ENCODE peak calls at places on chromosomes 16 and 17, in six cellular contexts. N is RWPE1; Q is CD4-positive, alpha-beta T cell; L is caudate nucleus; J is CD8-positive, alpha-beta T cell; X is right cardiac atrium. Z is an unnamed sample.

GRCh38 chr17:57482657-57483056 is 226.3 kb downstream of the MSI2 start:
- DNase-seq in N (no peak), J (no peak), Q (no peak), L (no peak), X (no peak), Z (no peak)

GRCh38 chr17:33328129-33328528 is 35.0 kb upstream of the ASIC2 start:
- DNase-seq in J (no peak), L (no peak), Q (no peak), N (peak; percentile 20), X (no peak), Z (no peak)

GRCh38 chr17:54902611-54903010 is 2.0 kb downstream of the TOM1L1 start:
- DNase-seq in X (no peak), N (no peak), L (no peak), Q (no peak), J (no peak), Z (no peak)

GRCh38 chr17:35449371-35449931 is 885 bp upstream of the SLFN13 start:
- DNase-seq in X (peak; percentile 55), Q (no peak), N (no peak), J (no peak), L (no peak), Z (no peak)

GRCh38 chr16:11410382-11411058 is 65.3 kb downstream of the RMI2 start:
- DNase-seq in L (no peak), J (no peak), N (no peak), X (peak; percentile 65), Q (no peak), Z (no peak)

GRCh38 chr17:61444075-61444474 is 8.1 kb upstream of the TBX4 start:
- DNase-seq in J (no peak), N (no peak), L (no peak), X (no peak), Q (no peak), Z (no peak)

GRCh38 chr17:29292071-29292991 is 1.6 kb downstream of the NUFIP2 start:
- DNase-seq in N (peak; percentile 47), X (peak; percentile 86), J (peak; percentile 56), L (peak; percentile 56), Q (peak; percentile 48), Z (no peak)

GRCh38 chr17:6239237-6239798 is 169.1 kb downstream of the WSCD1 start:
- DNase-seq in J (no peak), Q (no peak), N (peak; percentile 51), X (no peak), L (no peak), Z (no peak)

GRCh38 chr17:66331038-66331816 is 28.8 kb downstream of the PRKCA start:
- DNase-seq in Q (peak; percentile 12), L (no peak), N (no peak), J (peak; percentile 7), X (no peak), Z (no peak)

GRCh38 chr16:27327586-27327915 is 13.8 kb downstream of the IL4R start:
- DNase-seq in X (no peak), L (no peak), J (no peak), N (no peak), Q (no peak), Z (no peak)

GRCh38 chr16:69917739-69918138 is 33.4 kb upstream of the CLEC18A start:
- DNase-seq in Q (no peak), X (peak; percentile 68), N (peak; percentile 87), L (no peak), J (no peak), Z (no peak)

GRCh38 chr17:15469260-15469659 is 1.8 kb upstream of the CDRT4 start:
- DNase-seq in N (no peak), L (no peak), J (no peak), X (peak; percentile 70), Q (no peak), Z (no peak)

GRCh38 chr17:29363716-29364115 is 26.4 kb upstream of the TAOK1 start:
- DNase-seq in N (no peak), X (no peak), L (no peak), J (no peak), Q (no peak), Z (no peak)

GRCh38 chr17:81731271-81731670 is 19.2 kb downstream of the SLC25A10 start:
- DNase-seq in X (no peak), L (no peak), J (no peak), Q (no peak), N (no peak), Z (no peak)

GRCh38 chr17:59330314-59330942 is 1.0 kb upstream of the YPEL2 start:
- DNase-seq in J (no peak), X (no peak), L (no peak), N (no peak), Q (peak; percentile 8), Z (no peak)

GRCh38 chr17:78383725-78384471 is 5.4 kb downstream of the PGS1 start:
- DNase-seq in J (no peak), L (no peak), N (peak; percentile 95), X (peak; percentile 89), Q (no peak), Z (peak; percentile 92)

GRCh38 chr16:50251375-50252081 is 14.8 kb upstream of the ADCY7 start:
- DNase-seq in J (no peak), Q (no peak), X (no peak), L (no peak), N (no peak), Z (no peak)

GRCh38 chr17:27766438-27766837 is 33.9 kb downstream of the NOS2 start:
- DNase-seq in N (no peak), L (no peak), X (no peak), Q (no peak), J (no peak), Z (no peak)

DNA sequence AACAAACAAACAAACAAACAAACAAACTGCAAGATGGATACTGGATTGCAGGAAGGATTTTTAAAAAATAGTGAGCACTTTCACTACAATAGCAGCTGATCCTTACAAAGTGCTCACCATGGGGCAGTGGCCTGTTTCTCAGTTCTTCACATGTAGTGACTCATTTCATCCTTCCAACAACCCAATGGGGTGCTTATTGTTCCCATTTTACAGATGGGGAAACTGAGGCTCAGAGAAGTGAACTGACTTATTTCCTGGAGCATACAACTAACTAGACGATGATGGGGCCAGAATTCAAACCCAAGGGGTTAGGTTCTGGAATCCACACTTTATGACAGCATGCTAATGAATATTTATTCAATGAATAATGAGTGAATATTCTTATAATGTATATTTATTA is 61.2 kb downstream of the MYH11 start:
- DNase-seq in Q (no peak), N (no peak), L (no peak), X (no peak), J (no peak), Z (no peak)
- H3K27ac ChIP-seq in Q (no peak overlapping the region), N (no peak overlapping the region), L (no peak overlapping the region), X (no peak overlapping the region), J (no peak overlapping the region), Z (no peak overlapping the region)

GRCh38 chr17:76382305-76382802 is 2.1 kb upstream of the SPHK1 start:
- DNase-seq in X (peak; percentile 81), Q (no peak), N (peak; percentile 46), J (no peak), L (no peak), Z (no peak)
- H3K27ac ChIP-seq in X (peak overlapping the region; percentile 32), Q (no peak overlapping the region), N (peak overlapping the region; percentile 96), J (no peak overlapping the region), L (no peak overlapping the region), Z (peak overlapping the region; percentile 93)

GRCh38 chr16:68529931-68530667 is 9.0 kb upstream of the ZFP90 start:
- DNase-seq in Q (peak; percentile 84), L (peak; percentile 83), X (peak; percentile 95), J (peak; percentile 84), N (peak; percentile 99), Z (no peak)
- H3K27ac ChIP-seq in Q (no peak overlapping the region), L (no peak overlapping the region), X (no peak overlapping the region), J (peak overlapping the region; percentile 56), N (peak overlapping the region; percentile 69), Z (no peak overlapping the region)

DNA sequence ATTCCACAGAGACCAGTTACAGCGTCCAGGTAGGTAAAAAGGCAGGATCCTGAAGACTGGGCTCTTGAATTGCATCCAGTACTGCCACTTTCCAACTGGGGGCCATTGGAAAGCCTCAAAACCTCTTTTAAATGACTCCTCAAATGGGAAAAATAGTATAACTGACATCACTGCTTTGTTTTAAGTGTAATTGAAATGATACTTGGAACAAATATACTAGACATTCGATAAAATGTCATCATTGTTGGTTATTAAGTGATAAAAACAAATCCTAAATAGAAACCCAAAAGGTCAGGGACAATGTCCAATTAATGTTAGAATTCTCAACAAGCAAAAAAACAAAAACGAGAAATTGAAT is 1.2 kb upstream of the COTL1 start:
- DNase-seq in J (no peak), L (no peak), N (no peak), X (no peak), Q (no peak), Z (no peak)
- H3K27ac ChIP-seq in J (no peak overlapping the region), L (no peak overlapping the region), N (peak overlapping the region; percentile 96), X (no peak overlapping the region), Q (no peak overlapping the region), Z (peak overlapping the region; percentile 98)

GRCh38 chr17:49760909-49761558 is 2.9 kb downstream of the FAM117A start:
- DNase-seq in J (no peak), L (no peak), Q (no peak), X (no peak), N (no peak), Z (no peak)
- H3K27ac ChIP-seq in J (no peak overlapping the region), L (no peak overlapping the region), Q (peak overlapping the region; percentile 39), X (peak overlapping the region; percentile 18), N (no peak overlapping the region), Z (no peak overlapping the region)

DNA sequence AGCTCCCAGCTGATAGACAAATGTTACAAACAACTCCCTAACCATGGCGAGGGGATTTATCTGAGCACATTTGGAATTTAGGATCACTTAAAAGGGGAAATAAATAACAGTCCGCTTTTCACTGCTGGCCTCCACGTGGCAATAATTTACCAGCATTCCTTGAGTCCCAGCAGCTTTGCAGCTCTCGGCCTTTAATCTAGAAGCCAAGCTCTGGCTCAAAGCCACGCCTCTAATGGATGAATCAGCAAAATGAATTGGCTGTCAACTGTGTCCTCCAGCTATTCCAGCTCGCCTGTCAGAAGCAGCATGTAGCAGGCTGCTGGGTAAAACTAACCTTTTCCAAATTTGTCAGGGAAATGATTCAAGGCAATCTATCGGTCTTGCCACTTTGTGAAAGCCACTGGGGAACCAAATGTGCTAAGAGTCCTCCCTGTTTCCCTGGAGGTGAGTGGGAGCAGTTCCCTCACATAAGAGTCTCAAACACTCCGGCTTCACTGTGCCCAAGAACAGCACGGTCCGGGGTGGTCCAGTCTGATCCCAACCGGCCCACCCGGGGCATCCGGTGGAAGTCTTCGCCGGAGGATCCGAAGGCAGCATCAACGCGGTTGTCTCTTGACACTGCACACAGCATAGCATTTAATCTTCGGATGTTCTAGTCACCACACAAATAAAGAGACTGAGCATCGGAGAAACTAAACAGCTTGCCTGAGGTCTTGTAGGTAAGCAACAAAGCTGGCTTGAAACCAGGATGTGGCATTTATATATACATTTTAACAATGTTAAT is 143.3 kb downstream of the PARN start:
- DNase-seq in X (peak; percentile 84), Q (no peak), J (no peak), N (peak; percentile 86), L (peak; percentile 61), Z (peak; percentile 57)
- H3K27ac ChIP-seq in X (peak overlapping the region; percentile 6), Q (no peak overlapping the region), J (no peak overlapping the region), N (peak overlapping the region; percentile 88), L (peak overlapping the region; percentile 70), Z (peak overlapping the region; percentile 11)

GRCh38 chr16:86511317-86512161 is 1.2 kb downstream of the FOXF1 start:
- DNase-seq in X (no peak), N (no peak), L (no peak), J (no peak), Q (no peak), Z (no peak)
- H3K27ac ChIP-seq in X (no peak overlapping the region), N (no peak overlapping the region), L (no peak overlapping the region), J (no peak overlapping the region), Q (no peak overlapping the region), Z (no peak overlapping the region)

DNA sequence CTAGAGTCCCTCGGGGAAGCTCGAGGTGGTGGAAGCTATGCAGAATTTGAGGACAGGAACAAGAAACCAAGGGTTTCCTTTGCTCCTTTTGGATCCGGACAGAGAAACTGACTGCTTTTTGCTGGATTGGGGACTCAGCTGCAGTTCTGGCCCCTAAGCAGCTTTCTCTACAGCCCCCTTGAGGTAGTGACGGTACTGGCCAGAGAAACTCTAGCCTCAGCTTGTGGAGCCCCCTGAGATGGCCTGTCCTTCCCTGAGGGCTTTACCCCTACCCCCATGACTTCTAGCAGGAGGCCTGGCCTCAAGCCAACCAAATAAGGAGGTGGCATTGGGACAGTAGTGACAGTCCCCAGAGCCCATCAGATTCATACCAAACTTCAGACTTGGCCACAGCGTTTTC is 118.1 kb downstream of the IRX5 start:
- DNase-seq in Q (no peak), N (no peak), X (no peak), L (no peak), J (no peak), Z (no peak)
- H3K27ac ChIP-seq in Q (no peak overlapping the region), N (no peak overlapping the region), X (no peak overlapping the region), L (no peak overlapping the region), J (no peak overlapping the region), Z (no peak overlapping the region)